ENCODE peak calls at places on chromosomes 3 and 15, in ten cellular contexts. One of them, this sample, is unnamed.
A peak's percentile ranks its signal among the peaks of the same experiment; 100 is the strongest.

GRCh38 chr3:12870942-12871341 is 29.6 kb upstream of the RPL32 start:
- DNase-seq in kidney: no peak
- DNase-seq in pancreas: no peak
- DNase-seq in fibroblast of lung: no peak
- DNase-seq in PC-3: no peak
- DNase-seq in hepatocyte: no peak
- DNase-seq in heart left ventricle: no peak
- DNase-seq in psoas muscle: peak; percentile 68
- DNase-seq in esophagus squamous epithelium: no peak
- DNase-seq in mesendoderm: no peak
- DNase-seq in this sample: no peak

GRCh38 chr3:52429031-52429430 is 15.9 kb downstream of the SEMA3G start:
- DNase-seq in esophagus squamous epithelium: no peak
- DNase-seq in pancreas: no peak
- DNase-seq in psoas muscle: no peak
- DNase-seq in mesendoderm: no peak
- DNase-seq in heart left ventricle: peak; percentile 6
- DNase-seq in fibroblast of lung: no peak
- DNase-seq in PC-3: no peak
- DNase-seq in hepatocyte: no peak
- DNase-seq in kidney: peak; percentile 49
- DNase-seq in this sample: no peak

GRCh38 chr15:77295446-77295845 is 124.5 kb downstream of the PEAK1 start:
- DNase-seq in heart left ventricle: no peak
- DNase-seq in esophagus squamous epithelium: no peak
- DNase-seq in kidney: no peak
- DNase-seq in fibroblast of lung: peak; percentile 23
- DNase-seq in hepatocyte: no peak
- DNase-seq in pancreas: no peak
- DNase-seq in PC-3: no peak
- DNase-seq in psoas muscle: no peak
- DNase-seq in mesendoderm: no peak
- DNase-seq in this sample: no peak

GRCh38 chr3:190178779-190179178 is 58.1 kb upstream of the P3H2 start:
- DNase-seq in kidney: no peak
- DNase-seq in esophagus squamous epithelium: no peak
- DNase-seq in psoas muscle: no peak
- DNase-seq in mesendoderm: no peak
- DNase-seq in hepatocyte: no peak
- DNase-seq in PC-3: no peak
- DNase-seq in pancreas: no peak
- DNase-seq in fibroblast of lung: no peak
- DNase-seq in heart left ventricle: no peak
- DNase-seq in this sample: no peak

GRCh38 chr3:186456636-186457265 is 87.4 kb downstream of the CRYGS start:
- DNase-seq in mesendoderm: no peak
- DNase-seq in heart left ventricle: no peak
- DNase-seq in pancreas: no peak
- DNase-seq in fibroblast of lung: no peak
- DNase-seq in psoas muscle: no peak
- DNase-seq in kidney: no peak
- DNase-seq in hepatocyte: no peak
- DNase-seq in esophagus squamous epithelium: no peak
- DNase-seq in PC-3: no peak
- DNase-seq in this sample: no peak

GRCh38 chr3:18499256-18499655 is 74.1 kb upstream of the SATB1 start:
- DNase-seq in heart left ventricle: no peak
- DNase-seq in pancreas: no peak
- DNase-seq in fibroblast of lung: no peak
- DNase-seq in psoas muscle: no peak
- DNase-seq in esophagus squamous epithelium: no peak
- DNase-seq in PC-3: no peak
- DNase-seq in hepatocyte: no peak
- DNase-seq in mesendoderm: no peak
- DNase-seq in kidney: no peak
- DNase-seq in this sample: no peak

GRCh38 chr3:46838301-46838700 is 24.9 kb downstream of the MYL3 start:
- DNase-seq in fibroblast of lung: no peak
- DNase-seq in PC-3: no peak
- DNase-seq in mesendoderm: no peak
- DNase-seq in pancreas: no peak
- DNase-seq in hepatocyte: no peak
- DNase-seq in kidney: no peak
- DNase-seq in psoas muscle: no peak
- DNase-seq in heart left ventricle: no peak
- DNase-seq in esophagus squamous epithelium: no peak
- DNase-seq in this sample: no peak

GRCh38 chr15:71800190-71800589 is 10.2 kb upstream of the NR2E3 start:
- DNase-seq in esophagus squamous epithelium: no peak
- DNase-seq in fibroblast of lung: peak; percentile 14
- DNase-seq in psoas muscle: no peak
- DNase-seq in mesendoderm: no peak
- DNase-seq in pancreas: no peak
- DNase-seq in PC-3: peak; percentile 68
- DNase-seq in hepatocyte: no peak
- DNase-seq in heart left ventricle: no peak
- DNase-seq in kidney: no peak
- DNase-seq in this sample: no peak

GRCh38 chr3:104805042-104805441 is 561.7 kb upstream of the ALCAM start:
- DNase-seq in heart left ventricle: no peak
- DNase-seq in pancreas: no peak
- DNase-seq in PC-3: no peak
- DNase-seq in kidney: no peak
- DNase-seq in fibroblast of lung: no peak
- DNase-seq in esophagus squamous epithelium: no peak
- DNase-seq in hepatocyte: no peak
- DNase-seq in psoas muscle: no peak
- DNase-seq in mesendoderm: no peak
- DNase-seq in this sample: no peak

GRCh38 chr3:150242220-150242938 is 165.7 kb upstream of the TSC22D2 start:
- DNase-seq in esophagus squamous epithelium: no peak
- DNase-seq in mesendoderm: peak; percentile 67
- DNase-seq in kidney: no peak
- DNase-seq in heart left ventricle: no peak
- DNase-seq in hepatocyte: no peak
- DNase-seq in pancreas: no peak
- DNase-seq in fibroblast of lung: peak; percentile 52
- DNase-seq in PC-3: peak; percentile 52
- DNase-seq in psoas muscle: no peak
- DNase-seq in this sample: no peak

GRCh38 chr15:83053151-83053550 is 13.9 kb downstream of the BTBD1 start:
- DNase-seq in mesendoderm: no peak
- DNase-seq in esophagus squamous epithelium: no peak
- DNase-seq in hepatocyte: peak; percentile 29
- DNase-seq in kidney: no peak
- DNase-seq in psoas muscle: no peak
- DNase-seq in pancreas: no peak
- DNase-seq in PC-3: peak; percentile 60
- DNase-seq in fibroblast of lung: peak; percentile 79
- DNase-seq in heart left ventricle: no peak
- DNase-seq in this sample: no peak

GRCh38 chr15:66254364-66255292 is 1.1 kb upstream of the MEGF11 start:
- DNase-seq in psoas muscle: no peak
- DNase-seq in heart left ventricle: no peak
- DNase-seq in pancreas: no peak
- DNase-seq in esophagus squamous epithelium: no peak
- DNase-seq in kidney: no peak
- DNase-seq in hepatocyte: no peak
- DNase-seq in fibroblast of lung: no peak
- DNase-seq in PC-3: no peak
- DNase-seq in mesendoderm: peak; percentile 56
- DNase-seq in this sample: no peak

GRCh38 chr3:11510001-11510760 is 133.5 kb downstream of the VGLL4 start:
- DNase-seq in PC-3: no peak
- DNase-seq in heart left ventricle: peak; percentile 39
- DNase-seq in pancreas: no peak
- DNase-seq in fibroblast of lung: no peak
- DNase-seq in kidney: no peak
- DNase-seq in hepatocyte: no peak
- DNase-seq in psoas muscle: no peak
- DNase-seq in mesendoderm: peak; percentile 16
- DNase-seq in esophagus squamous epithelium: no peak
- DNase-seq in this sample: no peak

GRCh38 chr3:159929181-159929893 is 59.3 kb upstream of the IL12A start:
- DNase-seq in fibroblast of lung: peak; percentile 85
- DNase-seq in kidney: no peak
- DNase-seq in esophagus squamous epithelium: no peak
- DNase-seq in PC-3: peak; percentile 81
- DNase-seq in mesendoderm: peak; percentile 78
- DNase-seq in pancreas: no peak
- DNase-seq in heart left ventricle: peak; percentile 57
- DNase-seq in psoas muscle: peak; percentile 20
- DNase-seq in hepatocyte: peak; percentile 39
- DNase-seq in this sample: peak; percentile 46

GRCh38 chr3:115401298-115401697 is 222.0 kb upstream of the GAP43 start:
- DNase-seq in fibroblast of lung: peak; percentile 90
- DNase-seq in pancreas: no peak
- DNase-seq in esophagus squamous epithelium: no peak
- DNase-seq in PC-3: no peak
- DNase-seq in mesendoderm: peak; percentile 14
- DNase-seq in hepatocyte: peak; percentile 23
- DNase-seq in psoas muscle: no peak
- DNase-seq in kidney: no peak
- DNase-seq in heart left ventricle: no peak
- DNase-seq in this sample: no peak

GRCh38 chr3:61530355-61530754 is 31.0 kb upstream of the PTPRG start:
- DNase-seq in heart left ventricle: no peak
- DNase-seq in mesendoderm: peak; percentile 81
- DNase-seq in PC-3: peak; percentile 44
- DNase-seq in hepatocyte: peak; percentile 56
- DNase-seq in esophagus squamous epithelium: no peak
- DNase-seq in pancreas: no peak
- DNase-seq in psoas muscle: no peak
- DNase-seq in fibroblast of lung: peak; percentile 58
- DNase-seq in kidney: no peak
- DNase-seq in this sample: no peak

GRCh38 chr15:89673162-89673506 is 6.0 kb downstream of the PLIN1 start:
- DNase-seq in mesendoderm: peak; percentile 84
- DNase-seq in PC-3: peak; percentile 30
- DNase-seq in esophagus squamous epithelium: no peak
- DNase-seq in pancreas: no peak
- DNase-seq in hepatocyte: no peak
- DNase-seq in heart left ventricle: no peak
- DNase-seq in fibroblast of lung: no peak
- DNase-seq in psoas muscle: no peak
- DNase-seq in kidney: no peak
- DNase-seq in this sample: no peak

GRCh38 chr15:52566889-52567288 is 1.9 kb downstream of the ARPP19 start:
- DNase-seq in psoas muscle: no peak
- DNase-seq in mesendoderm: no peak
- DNase-seq in esophagus squamous epithelium: no peak
- DNase-seq in PC-3: no peak
- DNase-seq in pancreas: no peak
- DNase-seq in heart left ventricle: no peak
- DNase-seq in hepatocyte: no peak
- DNase-seq in kidney: no peak
- DNase-seq in fibroblast of lung: no peak
- DNase-seq in this sample: no peak
- H3K4me3 ChIP-seq in psoas muscle: peak overlapping the region; percentile 88
- H3K4me3 ChIP-seq in mesendoderm: no peak overlapping the region
- H3K4me3 ChIP-seq in esophagus squamous epithelium: peak overlapping the region; percentile 88
- H3K4me3 ChIP-seq in PC-3: peak overlapping the region; percentile 90
- H3K4me3 ChIP-seq in pancreas: peak overlapping the region; percentile 67
- H3K4me3 ChIP-seq in heart left ventricle: peak overlapping the region; percentile 75
- H3K4me3 ChIP-seq in hepatocyte: peak overlapping the region; percentile 38
- H3K4me3 ChIP-seq in kidney: peak overlapping the region; percentile 75
- H3K4me3 ChIP-seq in fibroblast of lung: peak overlapping the region; percentile 96
- H3K4me3 ChIP-seq in this sample: peak overlapping the region; percentile 82

GRCh38 chr15:41735033-41735432 is 39.3 kb upstream of the MAPKBP1 start:
- DNase-seq in heart left ventricle: no peak
- DNase-seq in kidney: no peak
- DNase-seq in pancreas: no peak
- DNase-seq in fibroblast of lung: no peak
- DNase-seq in hepatocyte: no peak
- DNase-seq in psoas muscle: no peak
- DNase-seq in esophagus squamous epithelium: no peak
- DNase-seq in PC-3: no peak
- DNase-seq in mesendoderm: no peak
- DNase-seq in this sample: no peak
- H3K36me3 ChIP-seq in heart left ventricle: peaks cover 93% of the 10 kb centered on the region
- H3K36me3 ChIP-seq in kidney: peaks cover 16% of the 10 kb centered on the region
- H3K36me3 ChIP-seq in pancreas: no peaks in the 10 kb centered on the region
- H3K36me3 ChIP-seq in fibroblast of lung: no peaks in the 10 kb centered on the region
- H3K36me3 ChIP-seq in hepatocyte: no peaks in the 10 kb centered on the region
- H3K36me3 ChIP-seq in psoas muscle: peaks cover 85% of the 10 kb centered on the region
- H3K36me3 ChIP-seq in esophagus squamous epithelium: peaks cover 5% of the 10 kb centered on the region
- H3K36me3 ChIP-seq in PC-3: peaks cover 21% of the 10 kb centered on the region
- H3K36me3 ChIP-seq in mesendoderm: no peaks in the 10 kb centered on the region
- H3K36me3 ChIP-seq in this sample: peaks cover 81% of the 10 kb centered on the region

DNA sequence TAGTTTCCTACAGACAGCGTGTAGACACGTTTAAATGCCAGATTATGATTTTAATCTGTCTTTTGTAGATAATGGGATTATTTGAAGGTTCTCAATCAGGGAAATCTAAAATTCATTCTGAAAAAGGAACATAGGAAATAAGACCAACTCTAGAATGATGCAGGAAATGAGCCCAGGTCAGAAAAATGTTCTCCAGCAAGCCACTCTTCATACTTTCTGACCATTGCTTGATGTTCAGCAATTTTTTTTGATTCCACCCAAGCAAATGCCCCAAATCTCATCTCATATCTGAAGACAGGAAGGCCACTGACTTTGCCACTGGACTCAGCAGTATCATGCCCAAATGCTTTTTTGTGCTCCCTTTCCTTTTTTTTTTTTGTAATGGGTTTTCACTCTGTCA is 373.4 kb downstream of the LPP start:
- DNase-seq in hepatocyte: no peak
- DNase-seq in kidney: no peak
- DNase-seq in fibroblast of lung: no peak
- DNase-seq in PC-3: no peak
- DNase-seq in pancreas: no peak
- DNase-seq in psoas muscle: no peak
- DNase-seq in mesendoderm: no peak
- DNase-seq in heart left ventricle: no peak
- DNase-seq in esophagus squamous epithelium: no peak
- DNase-seq in this sample: no peak
- H3K27ac ChIP-seq in hepatocyte: no peak overlapping the region
- H3K27ac ChIP-seq in kidney: no peak overlapping the region
- H3K27ac ChIP-seq in fibroblast of lung: no peak overlapping the region
- H3K27ac ChIP-seq in PC-3: peak overlapping the region; percentile 62
- H3K27ac ChIP-seq in pancreas: no peak overlapping the region
- H3K27ac ChIP-seq in psoas muscle: no peak overlapping the region
- H3K27ac ChIP-seq in mesendoderm: no peak overlapping the region
- H3K27ac ChIP-seq in heart left ventricle: no peak overlapping the region
- H3K27ac ChIP-seq in esophagus squamous epithelium: no peak overlapping the region
- H3K27ac ChIP-seq in this sample: no peak overlapping the region

DNA sequence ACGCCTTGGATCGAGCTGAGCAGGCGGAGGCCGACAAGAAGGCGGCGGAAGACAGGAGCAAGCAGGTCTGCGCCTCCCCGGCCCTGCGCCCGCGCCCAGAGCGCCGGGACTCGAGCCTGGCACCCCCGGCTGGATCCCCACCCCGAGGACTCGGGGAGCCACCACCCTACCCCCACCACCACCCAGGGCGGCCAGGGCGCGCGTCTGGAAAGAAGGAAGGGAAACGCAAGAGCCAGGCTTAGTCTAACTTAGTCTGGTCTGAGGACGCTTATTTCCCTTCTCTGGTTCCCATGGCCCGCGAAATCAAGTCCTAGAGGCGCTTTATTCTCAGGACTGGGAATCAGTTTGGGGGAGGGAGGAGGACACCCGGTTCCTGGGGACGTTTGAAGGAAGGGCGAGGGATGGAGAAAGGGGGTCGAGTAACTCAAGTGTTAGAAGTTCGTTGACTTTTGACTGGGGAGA is 363 bp downstream of the TPM1 start:
- DNase-seq in pancreas: no peak
- DNase-seq in mesendoderm: peak; percentile 37
- DNase-seq in PC-3: no peak
- DNase-seq in psoas muscle: peak; percentile 36
- DNase-seq in hepatocyte: peak; percentile 24
- DNase-seq in esophagus squamous epithelium: no peak
- DNase-seq in kidney: no peak
- DNase-seq in heart left ventricle: no peak
- DNase-seq in fibroblast of lung: no peak
- DNase-seq in this sample: no peak
- H3K4me3 ChIP-seq in pancreas: peak overlapping the region; percentile 99
- H3K4me3 ChIP-seq in mesendoderm: peak overlapping the region; percentile 79
- H3K4me3 ChIP-seq in PC-3: peak overlapping the region; percentile 94
- H3K4me3 ChIP-seq in psoas muscle: peak overlapping the region; percentile 75
- H3K4me3 ChIP-seq in hepatocyte: peak overlapping the region; percentile 70
- H3K4me3 ChIP-seq in esophagus squamous epithelium: peak overlapping the region; percentile 86
- H3K4me3 ChIP-seq in kidney: peak overlapping the region; percentile 51
- H3K4me3 ChIP-seq in heart left ventricle: peak overlapping the region; percentile 70
- H3K4me3 ChIP-seq in fibroblast of lung: peak overlapping the region; percentile 88
- H3K4me3 ChIP-seq in this sample: peak overlapping the region; percentile 67

This sample was measured in lower lobe of right lung.